ENCODE peak calls at places on chromosomes 16 and 17, in six cellular contexts. M is fibroblast of mammary gland, A is mammary epithelial cell, L is cardiac muscle cell, Q is A549, C is kidney epithelial cell. U is an unnamed sample.

GRCh38 chr16:68070811-68071546 is 14.2 kb upstream of the NFATC3 start:
- DNase-seq in L (no peak), Q (no peak), M (no peak), A (no peak), C (no peak), U (no peak)

GRCh38 chr17:19719365-19720209 is 3.2 kb upstream of the SLC47A2 start:
- DNase-seq in L (no peak), C (no peak), M (no peak), A (peak), Q (peak), U (no peak)

GRCh38 chr16:22325598-22326368 is 28.6 kb downstream of the POLR3E start:
- DNase-seq in L (no peak), Q (no peak), M (no peak), C (no peak), A (no peak), U (no peak)

GRCh38 chr17:45160505-45161287 is 979 bp upstream of the HEXIM2 start:
- DNase-seq in A (peak), L (peak), M (peak), C (no peak), Q (peak), U (peak)

GRCh38 chr16:67055712-67056487 is 27.0 kb downstream of the CBFB start:
- DNase-seq in M (peak), L (no peak), Q (peak), C (peak), A (peak), U (peak)

GRCh38 chr17:61997649-61998048 is 67.4 kb downstream of the MED13 start:
- DNase-seq in L (no peak), M (peak), C (no peak), Q (no peak), A (peak), U (peak)

GRCh38 chr17:77619851-77620250 is 338.7 kb upstream of the TNRC6C start:
- DNase-seq in L (no peak), C (no peak), A (peak), M (peak), Q (no peak), U (peak)

GRCh38 chr16:5884339-5884738 is 786.7 kb upstream of the EEF2KMT start:
- DNase-seq in L (no peak), C (no peak), M (no peak), A (no peak), Q (no peak), U (no peak)

GRCh38 chr16:84883301-84883700 is 63.5 kb downstream of the CRISPLD2 start:
- DNase-seq in C (no peak), Q (no peak), M (peak), A (peak), L (no peak), U (peak)

GRCh38 chr16:10368984-10369551 is 16.8 kb upstream of the ATF7IP2 start:
- DNase-seq in Q (no peak), M (no peak), A (peak), L (no peak), C (no peak), U (peak)

GRCh38 chr17:65824901-65825300 is 263.5 kb upstream of the AXIN2 start:
- DNase-seq in M (no peak), L (no peak), A (no peak), C (no peak), Q (no peak), U (no peak)

GRCh38 chr16:75044800-75045361 is 46.1 kb downstream of the ZNRF1 start:
- DNase-seq in A (no peak), C (no peak), L (no peak), Q (no peak), M (peak), U (peak)

GRCh38 chr16:55294947-55295346 is 29.1 kb upstream of the IRX6 start:
- DNase-seq in L (peak), M (peak), C (peak), A (peak), Q (no peak), U (no peak)

GRCh38 chr17:65228734-65229390 is 91.7 kb downstream of the RGS9 start:
- DNase-seq in Q (no peak), C (no peak), M (peak), A (peak), L (peak), U (peak)

GRCh38 chr17:68709995-68710780 is 109.0 kb upstream of the FAM20A start:
- DNase-seq in L (no peak), C (no peak), A (no peak), M (peak), Q (no peak), U (peak)

GRCh38 chr17:15657868-15658775 is 26.0 kb downstream of the TRIM16 start:
- DNase-seq in A (peak), L (no peak), C (no peak), Q (no peak), M (no peak), U (no peak)

GRCh38 chr17:42922335-42922734 is 21.7 kb downstream of the G6PC1 start:
- DNase-seq in A (no peak), L (peak), M (no peak), C (no peak), Q (no peak), U (no peak)

GRCh38 chr16:67514382-67514828 is 14.2 kb upstream of the RIPOR1 start:
- DNase-seq in Q (peak), A (peak), C (peak), L (peak), M (peak), U (peak)

GRCh38 chr16:57345021-57345420 is 13.6 kb upstream of the CCL22 start:
- DNase-seq in A (peak), M (no peak), Q (no peak), L (no peak), C (no peak), U (no peak)

GRCh38 chr16:2341456-2342447 is 1.2 kb upstream of the ABCA3 start:
- DNase-seq in M (no peak), C (no peak), Q (no peak), L (no peak), A (no peak), U (no peak)

GRCh38 chr17:40490289-40490853 is 11.1 kb downstream of the TNS4 start:
- DNase-seq in M (peak), L (peak), Q (no peak), A (peak), C (peak), U (peak)

GRCh38 chr17:42251115-42251514 is 25.1 kb downstream of the STAT5B start:
- DNase-seq in A (no peak), L (no peak), M (peak), C (no peak), Q (peak), U (peak)

GRCh38 chr17:55304171-55304859 is 39.6 kb downstream of the HLF start:
- DNase-seq in Q (no peak), L (no peak), A (no peak), C (no peak), M (no peak), U (peak)

GRCh38 chr17:48610282-48611211 is at the start of gene HOXB7:
- DNase-seq in A (no peak), L (peak), C (no peak), Q (peak), M (peak), U (no peak)

GRCh38 chr16:79402356-79402755 is 198.2 kb downstream of the MAF start:
- DNase-seq in Q (no peak), A (no peak), M (no peak), C (no peak), L (no peak), U (no peak)

GRCh38 chr16:80404847-80405246 is 135.9 kb upstream of the DYNLRB2 start:
- DNase-seq in A (no peak), Q (no peak), M (no peak), L (no peak), C (no peak), U (no peak)

DNA sequence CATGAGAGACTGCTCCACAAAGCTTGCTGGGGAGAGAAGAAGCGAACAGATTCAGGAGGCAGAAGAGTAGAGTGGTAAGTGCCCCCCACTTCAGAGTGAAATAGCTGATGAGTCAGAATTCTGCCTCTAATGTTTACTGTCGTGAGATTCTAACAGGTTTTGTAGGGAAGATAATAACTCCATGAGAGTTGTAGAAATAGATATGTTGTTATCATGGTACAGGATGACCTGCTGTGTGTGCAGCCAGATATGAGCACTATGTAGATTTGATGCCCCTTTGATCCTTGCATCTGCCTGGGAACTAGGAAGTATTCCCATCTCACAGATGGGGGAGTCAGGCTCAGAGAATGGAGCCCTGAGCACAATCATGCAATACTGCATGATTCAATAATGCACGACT is 502.4 kb upstream of the CDH11 start:
- DNase-seq in M (no peak), C (no peak), A (no peak), L (no peak), Q (no peak), U (no peak)
- H3K4me3 ChIP-seq in M (no peak), C (no peak), A (no peak), L (no peak), Q (no peak), U (no peak)

GRCh38 chr17:6425407-6425806 is 9.5 kb downstream of the AIPL1 start:
- DNase-seq in M (no peak), C (no peak), A (no peak), Q (no peak), L (no peak), U (no peak)

GRCh38 chr17:6428207-6428965 is 6.5 kb downstream of the AIPL1 start:
- DNase-seq in Q (no peak), A (no peak), C (no peak), L (no peak), M (no peak), U (no peak)

GRCh38 chr17:6429266-6429665 is 5.7 kb downstream of the AIPL1 start:
- DNase-seq in L (no peak), C (no peak), M (no peak), A (no peak), Q (no peak), U (no peak)

GRCh38 chr17:6426356-6427101 is 8.4 kb downstream of the AIPL1 start:
- DNase-seq in L (no peak), M (no peak), C (no peak), Q (no peak), A (no peak), U (no peak)

GRCh38 chr17:6427284-6427781 is 7.6 kb downstream of the AIPL1 start:
- DNase-seq in C (no peak), Q (no peak), A (peak), L (no peak), M (peak), U (peak)
- TF ChIP-seq CTCF in C (no peak), Q (peak), A (no peak), L (no peak), M (no peak), U (peak)

GRCh38 chr17:78728495-78728894 is 53.6 kb downstream of the CYTH1 start:
- DNase-seq in C (no peak), L (no peak), A (no peak), Q (no peak), M (no peak), U (no peak)

GRCh38 chr17:78725448-78726021 is 56.5 kb downstream of the CYTH1 start:
- DNase-seq in L (no peak), A (no peak), M (no peak), C (no peak), Q (no peak), U (no peak)

GRCh38 chr17:78727476-78728229 is 54.4 kb downstream of the CYTH1 start:
- DNase-seq in M (no peak), C (no peak), A (no peak), Q (no peak), L (no peak), U (no peak)

GRCh38 chr17:78726471-78727010 is 55.5 kb downstream of the CYTH1 start:
- DNase-seq in A (no peak), Q (no peak), L (no peak), C (no peak), M (no peak), U (no peak)

DNA sequence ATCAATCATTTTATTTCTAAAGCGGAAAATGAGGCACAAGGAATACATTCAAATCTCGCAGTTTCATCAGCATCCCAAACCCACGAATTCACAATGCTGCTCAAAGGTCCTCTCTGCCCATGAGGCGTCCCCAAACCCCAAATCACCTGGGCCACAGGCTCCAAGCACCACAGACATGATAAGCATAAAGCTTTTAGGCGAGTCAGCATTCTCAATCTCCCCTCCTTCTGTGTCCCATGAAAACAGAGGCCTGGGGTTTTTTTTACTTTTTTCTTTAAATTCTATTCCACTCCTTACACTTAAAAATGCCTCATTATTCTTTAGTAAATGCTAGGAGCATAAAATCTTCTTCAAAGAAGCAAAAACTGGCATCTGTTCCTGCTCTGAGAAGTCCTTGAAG is 55.0 kb downstream of the CYTH1 start:
- DNase-seq in C (no peak), M (no peak), Q (no peak), A (no peak), L (no peak), U (no peak)
- H3K4me3 ChIP-seq in C (no peak), M (no peak), Q (no peak), A (no peak), L (no peak), U (no peak)

DNA sequence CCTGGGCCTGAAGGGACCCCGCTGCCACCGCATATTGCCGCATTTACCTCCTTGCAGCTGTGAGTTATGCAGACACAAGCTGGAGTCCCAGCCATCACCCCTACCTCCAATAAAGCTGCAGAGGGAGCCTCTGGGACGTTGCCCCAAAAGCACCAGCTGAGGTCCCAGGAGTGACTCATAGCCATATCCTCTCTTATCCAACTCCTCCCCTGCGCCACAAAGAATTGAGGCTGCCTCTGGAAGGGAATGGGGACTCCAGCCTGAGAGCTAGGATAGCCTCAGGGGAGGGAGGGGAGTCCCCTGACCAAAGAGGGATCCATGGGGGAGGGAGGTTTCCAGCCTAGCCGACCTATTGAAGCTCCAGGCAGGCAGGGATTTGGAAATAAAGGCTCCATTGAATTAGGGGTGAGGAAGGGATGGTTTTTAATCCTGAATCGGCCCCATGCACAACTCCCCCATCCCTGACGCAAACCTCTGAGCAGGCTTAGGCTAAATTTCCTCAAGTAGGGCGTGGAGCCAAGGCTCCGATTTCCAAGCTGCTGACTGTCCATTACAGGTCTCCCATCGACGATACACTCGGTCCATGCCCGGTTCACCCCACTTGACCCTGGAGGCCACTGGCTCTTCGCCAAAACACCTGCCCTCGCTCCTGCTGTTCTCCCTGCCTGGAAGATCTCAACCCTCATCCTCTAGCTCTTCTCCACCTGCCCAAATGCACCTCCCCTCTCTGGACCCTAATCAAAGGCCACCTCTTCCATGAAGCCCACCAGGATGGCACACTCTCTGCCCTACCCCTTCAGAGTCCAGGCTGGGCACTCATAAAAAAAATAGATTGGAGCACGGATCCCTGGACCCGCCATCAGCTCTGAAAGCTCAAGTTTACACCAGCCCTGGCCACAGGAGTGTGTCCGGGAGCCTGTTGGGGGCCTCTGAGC is 27.5 kb downstream of the PIMREG start:
- DNase-seq in M (peak), Q (peak), C (no peak), A (peak), L (no peak), U (peak)
- TF ChIP-seq CTCF in M (no peak), Q (no peak), C (no peak), A (no peak), L (no peak), U (no peak)

DNA sequence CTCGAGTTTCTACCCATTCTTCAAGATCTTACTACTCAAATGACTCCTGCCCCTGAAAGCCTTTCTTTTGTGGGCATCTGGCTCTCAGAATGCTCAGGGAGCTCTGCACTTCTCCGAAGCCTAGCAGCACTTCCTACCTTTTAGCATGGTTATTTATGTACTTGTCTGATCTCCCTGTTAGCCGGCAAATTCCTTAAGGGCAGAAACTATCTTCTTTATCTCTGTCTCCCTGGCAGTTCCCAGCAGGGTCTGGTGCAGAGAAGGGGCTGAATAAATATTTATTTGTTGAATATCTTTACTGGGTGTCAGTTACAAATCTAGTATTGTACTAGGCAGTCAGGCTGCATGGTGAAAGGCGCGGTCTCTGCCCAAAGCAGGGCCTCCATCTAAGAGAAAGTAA is 30.7 kb downstream of the TMEM132E start:
- DNase-seq in L (no peak), M (no peak), Q (no peak), C (no peak), A (no peak), U (no peak)
- H3K4me3 ChIP-seq in L (no peak), M (no peak), Q (no peak), C (no peak), A (no peak), U (no peak)

DNA sequence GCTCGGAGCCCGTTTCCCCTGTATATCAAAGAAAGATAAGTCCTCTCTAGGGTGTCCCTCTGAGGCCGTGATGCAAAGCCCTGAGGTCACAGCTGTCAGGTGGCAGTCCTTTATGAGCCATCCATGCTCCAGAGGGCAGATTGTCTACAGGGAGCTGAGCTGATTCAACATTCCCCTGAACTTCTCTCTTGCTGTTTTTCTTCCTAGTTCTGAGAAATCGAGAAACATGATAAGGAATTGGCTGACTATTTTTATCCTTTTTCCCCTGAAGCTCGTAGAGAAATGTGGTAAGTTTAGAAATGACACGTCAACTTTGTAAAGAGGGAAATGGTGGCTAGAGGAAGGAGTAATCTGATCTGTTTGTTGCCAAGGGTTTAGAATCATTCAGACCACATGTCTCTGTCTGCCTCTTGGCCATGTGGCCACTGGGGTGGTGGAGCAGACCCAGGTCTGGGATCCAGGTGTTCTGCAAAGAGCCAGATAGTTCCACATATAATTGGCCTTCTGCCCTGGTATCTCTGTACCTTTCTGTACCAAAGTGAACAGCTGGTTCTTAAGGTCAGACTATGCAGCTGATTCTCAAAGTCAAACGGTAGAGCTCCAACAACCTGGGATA is 3.5 kb downstream of the CTNS start:
- DNase-seq in A (no peak), L (peak), Q (no peak), M (peak), C (no peak), U (peak)
- TF ChIP-seq CTCF in A (no peak), L (no peak), Q (no peak), M (no peak), C (no peak), U (no peak)

GRCh38 chr17:81427446-81428120 is 32.3 kb downstream of the BAHCC1 start:
- DNase-seq in A (no peak), Q (no peak), L (no peak), C (no peak), M (no peak), U (no peak)
- H3K4me3 ChIP-seq in A (no peak), Q (no peak), L (no peak), C (no peak), M (no peak), U (no peak)

GRCh38 chr16:4377573-4378146 is 6.0 kb downstream of the VASN start:
- DNase-seq in L (no peak), M (no peak), Q (no peak), C (no peak), A (no peak), U (no peak)
- TF ChIP-seq CTCF in L (peak), M (no peak), Q (no peak), C (peak), A (peak), U (peak)

GRCh38 chr17:8073627-8074485 is 13.7 kb downstream of the ALOX12B start:
- DNase-seq in Q (peak), A (peak), M (peak), C (no peak), L (peak), U (peak)
- H3K4me3 ChIP-seq in Q (peak), A (peak), M (no peak), C (no peak), L (peak), U (no peak)